ENCODE peak calls at places on chromosomes 12 and 14, in six cellular contexts. C is A549, P is colonic mucosa, X is lower leg skin, L is AG10803, R is gastrocnemius medialis. K is an unnamed sample.

GRCh38 chr14:68638056-68638816 is 154.6 kb downstream of the ZFP36L1 start:
- DNase-seq in P (no peak), L (no peak), C (no peak), X (peak), R (no peak), K (no peak)

GRCh38 chr14:74963705-74964271 is 8.4 kb upstream of the PGF start:
- DNase-seq in X (no peak), L (peak), C (no peak), R (peak), P (no peak), K (no peak)

GRCh38 chr12:87274594-87275245 is 754.5 kb downstream of the C12orf50 start:
- DNase-seq in P (no peak), X (no peak), L (no peak), R (no peak), C (peak), K (no peak)

GRCh38 chr14:75249251-75249957 is 29.2 kb upstream of the FOS start:
- DNase-seq in L (no peak), R (peak), X (no peak), P (no peak), C (no peak), K (no peak)

GRCh38 chr12:92608418-92609091 is 94.2 kb upstream of the PLEKHG7 start:
- DNase-seq in P (peak), X (no peak), L (peak), R (no peak), C (peak), K (no peak)

GRCh38 chr12:117076410-117077372 is 22.5 kb downstream of the TESC start:
- DNase-seq in X (no peak), C (no peak), R (no peak), L (no peak), P (no peak), K (no peak)

GRCh38 chr12:95037906-95038305 is 34.4 kb upstream of the NDUFA12 start:
- DNase-seq in P (no peak), R (no peak), X (no peak), L (no peak), C (no peak), K (no peak)

GRCh38 chr12:57223191-57224165 is 6.0 kb upstream of the SHMT2 start:
- DNase-seq in X (no peak), C (no peak), P (no peak), L (no peak), R (no peak), K (no peak)

GRCh38 chr12:25985296-25985992 is 27.0 kb downstream of the RASSF8 start:
- DNase-seq in R (no peak), C (no peak), P (no peak), L (no peak), X (no peak), K (no peak)

GRCh38 chr12:96876966-96877365 is 30.1 kb upstream of the NEDD1 start:
- DNase-seq in P (no peak), R (no peak), X (no peak), C (no peak), L (no peak), K (no peak)

GRCh38 chr12:124749725-124750124 is 113.9 kb downstream of the SCARB1 start:
- DNase-seq in R (no peak), X (no peak), P (no peak), C (no peak), L (no peak), K (no peak)

GRCh38 chr14:49381778-49382177 is 204.4 kb downstream of the RPS29 start:
- DNase-seq in L (no peak), R (no peak), C (no peak), X (no peak), P (no peak), K (no peak)

GRCh38 chr12:125331342-125332052 is 266.3 kb downstream of the AACS start:
- DNase-seq in C (no peak), R (no peak), P (no peak), X (peak), L (no peak), K (no peak)

GRCh38 chr12:130163461-130164215 is 1.4 kb downstream of the FZD10 start:
- DNase-seq in R (no peak), P (no peak), C (no peak), X (peak), L (no peak), K (no peak)

DNA sequence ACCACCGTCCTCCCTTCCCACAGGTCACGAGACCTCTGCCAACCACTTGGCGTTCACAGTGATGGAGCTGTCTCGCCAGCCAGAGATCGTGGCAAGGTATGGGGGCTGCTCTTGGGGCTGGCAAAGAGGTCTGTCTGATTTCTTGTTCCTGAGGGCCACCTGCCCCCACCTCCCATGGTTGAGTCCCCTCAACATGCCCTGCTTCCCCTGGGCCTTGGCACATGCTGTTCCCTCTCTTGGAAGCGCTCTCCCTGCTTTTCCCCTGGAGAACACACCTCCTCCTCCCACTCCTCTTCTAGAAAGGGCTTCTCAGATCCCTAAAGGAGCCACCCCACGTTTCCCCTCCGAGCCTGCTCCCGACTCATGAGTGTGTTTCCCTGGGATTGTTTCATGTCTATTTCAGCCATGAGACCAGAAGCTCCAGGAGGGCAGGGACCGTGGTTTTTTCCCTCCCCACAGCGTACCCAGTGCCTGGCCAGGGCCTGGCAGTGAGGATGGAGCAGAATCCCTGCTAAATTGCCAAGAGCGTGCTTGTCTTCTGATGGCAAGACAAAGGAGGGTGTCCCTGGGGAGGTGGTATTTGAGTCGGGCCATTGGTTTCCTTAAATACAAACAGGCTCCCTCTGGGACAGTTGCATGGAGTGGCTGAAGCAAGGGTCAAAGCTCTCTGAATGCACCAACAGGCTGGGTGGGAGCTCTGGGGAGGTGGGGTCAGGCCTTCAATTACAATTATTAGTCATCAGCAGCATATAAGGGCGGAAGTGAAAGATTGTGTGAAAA is 34.1 kb downstream of the CYP46A1 start:
- DNase-seq in R (no peak), C (no peak), L (no peak), X (peak), P (no peak), K (no peak)
- H3K4me3 ChIP-seq in R (no peak), C (no peak), L (no peak), X (no peak), P (no peak), K (no peak)

GRCh38 chr12:120043421-120043820 is 54.4 kb downstream of the BICDL1 start:
- DNase-seq in L (no peak), R (no peak), P (no peak), C (no peak), X (no peak), K (no peak)
- TF ChIP-seq CTCF in L (no peak), R (no peak), P (no peak), C (no peak), X (no peak), K (no peak)

DNA sequence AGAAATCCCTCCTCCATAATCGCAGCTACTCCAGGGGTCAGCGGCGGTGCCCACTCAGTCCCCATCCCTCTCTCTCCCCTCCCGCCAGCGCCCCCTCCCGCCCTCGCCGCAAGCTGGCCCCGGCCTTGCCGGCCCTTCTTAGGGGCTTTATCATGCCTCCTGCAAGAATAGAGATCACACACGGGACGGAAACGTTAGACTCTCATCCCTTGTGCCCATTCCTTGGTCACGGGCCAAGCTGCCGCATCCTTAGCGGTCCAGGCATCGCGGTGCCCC is 681 bp upstream of the COX14 start:
- DNase-seq in P (no peak), L (no peak), X (no peak), C (no peak), R (no peak), K (no peak)
- H3K4me3 ChIP-seq in P (peak), L (peak), X (no peak), C (no peak), R (peak), K (peak)

DNA sequence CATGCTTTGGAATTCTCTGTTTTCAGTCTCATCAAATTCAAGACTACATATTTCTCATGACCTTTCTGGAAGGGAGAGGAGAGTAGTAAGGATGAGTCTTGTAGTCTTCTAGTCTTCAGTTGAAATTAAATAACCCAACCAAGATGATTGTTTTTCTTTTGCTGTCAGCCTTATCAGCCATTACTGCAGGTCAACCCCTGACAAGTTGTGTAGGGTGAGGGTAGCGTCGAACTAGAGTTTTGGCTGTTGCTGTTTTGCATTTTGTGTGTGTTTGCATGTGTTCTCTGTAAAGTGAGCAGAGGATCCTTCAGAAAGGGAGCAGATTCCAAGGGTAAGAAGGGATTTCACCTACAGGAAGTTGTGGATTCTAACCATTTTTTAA is 28.4 kb downstream of the DIP2B start:
- DNase-seq in R (no peak), L (peak), P (no peak), C (peak), X (no peak), K (no peak)
- TF ChIP-seq CTCF in R (no peak), L (no peak), P (no peak), C (no peak), X (no peak), K (no peak)

DNA sequence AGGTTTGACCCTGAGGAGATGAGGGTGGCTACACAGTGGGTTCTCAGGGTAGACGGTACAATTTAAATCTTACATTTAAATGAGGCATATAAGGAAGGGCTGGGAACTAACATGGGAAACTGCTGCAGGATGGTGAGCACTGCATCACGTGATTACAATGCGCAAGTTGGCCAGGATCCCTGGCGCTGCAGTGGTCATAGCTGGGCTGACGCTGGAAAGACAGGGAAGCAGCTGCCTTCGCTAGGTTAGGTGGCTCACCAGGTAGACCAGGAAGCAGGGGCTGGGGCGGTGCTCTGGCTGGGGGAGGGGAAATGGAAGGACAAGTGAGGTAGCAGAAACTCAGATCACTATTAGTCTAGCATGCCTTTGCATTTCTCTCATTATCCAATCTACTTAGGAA is 149.9 kb downstream of the FOXN3 start:
- DNase-seq in L (no peak), X (peak), P (no peak), R (no peak), C (no peak), K (no peak)
- H3K4me3 ChIP-seq in L (no peak), X (no peak), P (no peak), R (no peak), C (no peak), K (no peak)

GRCh38 chr12:122079038-122079531 is 529 bp downstream of the MLXIP start:
- DNase-seq in L (no peak), C (peak), P (peak), R (peak), X (no peak), K (no peak)
- TF ChIP-seq CTCF in L (no peak), C (no peak), P (no peak), R (no peak), X (no peak), K (no peak)

DNA sequence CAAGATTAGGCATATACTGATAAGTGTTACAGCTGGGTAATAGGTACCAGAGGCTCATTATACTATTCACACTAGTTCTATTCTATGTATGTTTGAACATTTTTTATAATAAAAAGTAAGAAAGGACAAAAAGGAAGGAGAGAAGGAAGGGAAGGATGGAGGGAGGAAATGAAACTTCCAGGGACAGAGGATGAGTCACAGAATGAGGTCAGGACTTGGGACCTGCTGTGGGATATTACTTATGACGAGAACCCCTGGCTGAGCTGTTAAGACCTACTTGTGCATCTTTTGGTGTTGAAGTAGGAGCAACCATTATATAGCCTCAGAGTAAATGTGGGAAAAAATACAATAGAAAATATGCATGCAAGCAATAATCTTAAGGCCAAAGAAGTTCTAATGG is 16.7 kb upstream of the TMEM260 start:
- DNase-seq in R (no peak), C (no peak), X (no peak), P (no peak), L (no peak), K (no peak)
- H3K4me3 ChIP-seq in R (no peak), C (no peak), X (no peak), P (no peak), L (no peak), K (no peak)